ENCODE peak calls at places on chromosomes 12 and 14, in five cellular contexts. A is T-helper 2 cell treated with Interferon-gamma antibody and Interleukin-4, amounts not matched to agents 5 μg/mL and 100 μg/mL, for 36 hours; G is foreskin fibroblast; S is NCI-H345; I is activated CD4-positive, alpha-beta T cell treated with anti-CD3 and anti-CD28 coated beads, Interleukin-2, amount 50 U/mL, for 4 hours. N is an unnamed sample.

GRCh38 chr12:122406701-122407154 is 15.7 kb downstream of the CLIP1 start:
- DNase-seq in A (no peak), G (peak; percentile 50), S (no peak), I (no peak), N (no peak)

GRCh38 chr12:18430425-18431048 is 169.2 kb downstream of the PIK3C2G start:
- DNase-seq in A (no peak), G (peak; percentile 41), S (peak; percentile 17), I (no peak), N (peak; percentile 22)

GRCh38 chr12:9935026-9935425 is 2.9 kb upstream of the CLEC2A start:
- DNase-seq in A (no peak), G (no peak), S (no peak), I (no peak), N (no peak)

GRCh38 chr14:68263563-68264350 is 444.2 kb downstream of the RAD51B start:
- DNase-seq in A (no peak), G (peak; percentile 56), S (no peak), I (no peak), N (no peak)

GRCh38 chr12:45887544-45887943 is 102.8 kb downstream of the SCAF11 start:
- DNase-seq in A (no peak), G (no peak), S (no peak), I (no peak), N (no peak)

GRCh38 chr12:20463920-20464524 is 95.7 kb downstream of the PDE3A start:
- DNase-seq in A (no peak), G (no peak), S (peak; percentile 3), I (no peak), N (peak; percentile 3)

GRCh38 chr12:6769681-6770080 is 2.6 kb upstream of the LAG3 start:
- DNase-seq in A (no peak), G (no peak), S (no peak), I (no peak), N (no peak)

GRCh38 chr12:57619434-57620244 is 8.4 kb downstream of the ARHGEF25 start:
- DNase-seq in A (peak; percentile 17), G (no peak), S (no peak), I (no peak), N (no peak)

GRCh38 chr14:93748208-93749080 is 39.8 kb downstream of the PRIMA1 start:
- DNase-seq in A (no peak), G (no peak), S (no peak), I (no peak), N (no peak)

GRCh38 chr12:47549258-47549657 is 156.6 kb downstream of the RPAP3 start:
- DNase-seq in A (no peak), G (no peak), S (no peak), I (no peak), N (no peak)

GRCh38 chr12:131927110-131928079 is 1.7 kb upstream of the PUS1 start:
- DNase-seq in A (no peak), G (no peak), S (no peak), I (no peak), N (no peak)

GRCh38 chr12:27960822-27961221 is 11.7 kb downstream of the PTHLH start:
- DNase-seq in A (no peak), G (no peak), S (no peak), I (no peak), N (no peak)

N was measured in NCI-H526 treated with DMSO at 0.1 percent for 48 hours.